ENCODE peak calls at places on chromosomes 7 and 10, in four cellular contexts. P is stimulated activated CD8-positive, alpha-beta memory T cell treated with anti-CD3 and anti-CD28 coated beads, Interleukin-12 subunit alpha, Interleukin-12 subunit beta, amount 100 ng/mL, for 1 hour; L is fibroblast of lung; A is OCI-LY7. M is an unnamed sample.

GRCh38 chr7:157477550-157478212 is 140.9 kb downstream of the DNAJB6 start:
- DNase-seq in P (no peak), L (no peak), A (no peak), M (no peak)

GRCh38 chr10:27558612-27559020 is 54.5 kb downstream of the RAB18 start:
- DNase-seq in P (no peak), L (peak), A (peak), M (peak)

GRCh38 chr10:127195571-127196226 is 692 bp downstream of the INSYN2A start:
- DNase-seq in P (no peak), L (peak), A (no peak), M (peak)

GRCh38 chr7:42014625-42015412 is 222.2 kb downstream of the GLI3 start:
- DNase-seq in P (no peak), L (peak), A (peak), M (no peak)

GRCh38 chr7:135801045-135801693 is 52.6 kb upstream of the FAM180A start:
- DNase-seq in P (peak), L (peak), A (peak), M (peak)

GRCh38 chr10:62610649-62611229 is 193.8 kb upstream of the ADO start:
- DNase-seq in P (peak), L (peak), A (peak), M (peak)

GRCh38 chr7:150986099-150986512 is 4.7 kb upstream of the NOS3 start:
- DNase-seq in P (no peak), L (no peak), A (peak), M (no peak)

GRCh38 chr7:151174246-151175046 is 7.0 kb upstream of the GBX1 start:
- DNase-seq in P (no peak), L (no peak), A (no peak), M (no peak)

GRCh38 chr7:134552105-134552504 is 3.2 kb downstream of the AKR1B15 start:
- DNase-seq in P (no peak), L (no peak), A (no peak), M (no peak)

GRCh38 chr7:24531255-24531654 is 42.0 kb upstream of the PALS2 start:
- DNase-seq in P (no peak), L (no peak), A (no peak), M (no peak)

GRCh38 chr10:13146383-13146782 is 15.0 kb upstream of the MCM10 start:
- DNase-seq in P (no peak), L (peak), A (no peak), M (no peak)

GRCh38 chr10:77673086-77673485 is 35.5 kb upstream of the KCNMA1 start:
- DNase-seq in P (no peak), L (peak), A (no peak), M (no peak)

GRCh38 chr7:23003505-23004246 is 10.3 kb downstream of the HYCC1 start:
- DNase-seq in P (no peak), L (peak), A (no peak), M (no peak)

GRCh38 chr10:114996542-114996941 is 58.5 kb downstream of the TRUB1 start:
- DNase-seq in P (no peak), L (peak), A (no peak), M (no peak)

M was measured in T47D.